ENCODE peak calls at places on chromosome 9, in nine cellular contexts. One of them, this sample, is unnamed.

GRCh38 chr9:108478871-108479332 is 376.9 kb downstream of the ACTL7B start:
- ATAC-seq in body of pancreas: no peak
- ATAC-seq in K562: no peak
- ATAC-seq in HepG2: no peak
- ATAC-seq in heart left ventricle: peak
- ATAC-seq in A549: peak
- ATAC-seq in right lobe of liver: no peak
- ATAC-seq in HCT116: peak
- ATAC-seq in upper lobe of left lung: peak
- ATAC-seq in this sample: peak

GRCh38 chr9:133137451-133138231 is 16.6 kb upstream of the RALGDS start:
- ATAC-seq in body of pancreas: peak
- ATAC-seq in K562: peak
- ATAC-seq in HepG2: no peak
- ATAC-seq in heart left ventricle: peak
- ATAC-seq in A549: no peak
- ATAC-seq in right lobe of liver: no peak
- ATAC-seq in HCT116: no peak
- ATAC-seq in upper lobe of left lung: peak
- ATAC-seq in this sample: no peak

GRCh38 chr9:69760278-69760610 is 433 bp upstream of the PTAR1 start:
- ATAC-seq in body of pancreas: no peak
- ATAC-seq in K562: peak
- ATAC-seq in HepG2: peak
- ATAC-seq in heart left ventricle: peak
- ATAC-seq in A549: peak
- ATAC-seq in right lobe of liver: peak
- ATAC-seq in HCT116: peak
- ATAC-seq in upper lobe of left lung: no peak
- ATAC-seq in this sample: peak

GRCh38 chr9:97934321-97935115 is 3.5 kb downstream of the HEMGN start:
- ATAC-seq in body of pancreas: no peak
- ATAC-seq in K562: peak
- ATAC-seq in HepG2: no peak
- ATAC-seq in heart left ventricle: no peak
- ATAC-seq in A549: peak
- ATAC-seq in right lobe of liver: no peak
- ATAC-seq in HCT116: no peak
- ATAC-seq in upper lobe of left lung: no peak
- ATAC-seq in this sample: no peak

GRCh38 chr9:126611188-126611587 is 2.5 kb upstream of the LMX1B start:
- ATAC-seq in body of pancreas: no peak
- ATAC-seq in K562: peak
- ATAC-seq in HepG2: peak
- ATAC-seq in heart left ventricle: peak
- ATAC-seq in A549: peak
- ATAC-seq in right lobe of liver: peak
- ATAC-seq in HCT116: no peak
- ATAC-seq in upper lobe of left lung: no peak
- ATAC-seq in this sample: no peak

GRCh38 chr9:110192531-110193326 is 15.2 kb downstream of the C9orf152 start:
- ATAC-seq in body of pancreas: peak
- ATAC-seq in K562: no peak
- ATAC-seq in HepG2: no peak
- ATAC-seq in heart left ventricle: peak
- ATAC-seq in A549: no peak
- ATAC-seq in right lobe of liver: no peak
- ATAC-seq in HCT116: no peak
- ATAC-seq in upper lobe of left lung: no peak
- ATAC-seq in this sample: peak

GRCh38 chr9:37328561-37329227 is 93.8 kb upstream of the GRHPR start:
- ATAC-seq in body of pancreas: peak
- ATAC-seq in K562: no peak
- ATAC-seq in HepG2: no peak
- ATAC-seq in heart left ventricle: no peak
- ATAC-seq in A549: no peak
- ATAC-seq in right lobe of liver: no peak
- ATAC-seq in HCT116: no peak
- ATAC-seq in upper lobe of left lung: no peak
- ATAC-seq in this sample: no peak

GRCh38 chr9:90773593-90773992 is 28.0 kb upstream of the SYK start:
- ATAC-seq in body of pancreas: no peak
- ATAC-seq in K562: peak
- ATAC-seq in HepG2: peak
- ATAC-seq in heart left ventricle: peak
- ATAC-seq in A549: peak
- ATAC-seq in right lobe of liver: peak
- ATAC-seq in HCT116: peak
- ATAC-seq in upper lobe of left lung: no peak
- ATAC-seq in this sample: no peak

GRCh38 chr9:567746-568305 is 273.7 kb upstream of the DMRT1 start:
- ATAC-seq in body of pancreas: no peak
- ATAC-seq in K562: no peak
- ATAC-seq in HepG2: no peak
- ATAC-seq in heart left ventricle: no peak
- ATAC-seq in A549: no peak
- ATAC-seq in right lobe of liver: peak
- ATAC-seq in HCT116: no peak
- ATAC-seq in upper lobe of left lung: no peak
- ATAC-seq in this sample: no peak

GRCh38 chr9:133893191-133893994 is 98.7 kb downstream of the VAV2 start:
- ATAC-seq in body of pancreas: no peak
- ATAC-seq in K562: no peak
- ATAC-seq in HepG2: no peak
- ATAC-seq in heart left ventricle: no peak
- ATAC-seq in A549: no peak
- ATAC-seq in right lobe of liver: no peak
- ATAC-seq in HCT116: no peak
- ATAC-seq in upper lobe of left lung: no peak
- ATAC-seq in this sample: no peak

GRCh38 chr9:4366649-4367330 is 66.9 kb upstream of the GLIS3 start:
- ATAC-seq in body of pancreas: peak
- ATAC-seq in K562: peak
- ATAC-seq in HepG2: peak
- ATAC-seq in heart left ventricle: peak
- ATAC-seq in A549: peak
- ATAC-seq in right lobe of liver: peak
- ATAC-seq in HCT116: peak
- ATAC-seq in upper lobe of left lung: no peak
- ATAC-seq in this sample: peak

GRCh38 chr9:129283290-129283691 is 105.2 kb upstream of the IER5L start:
- ATAC-seq in body of pancreas: no peak
- ATAC-seq in K562: no peak
- ATAC-seq in HepG2: no peak
- ATAC-seq in heart left ventricle: peak
- ATAC-seq in A549: no peak
- ATAC-seq in right lobe of liver: peak
- ATAC-seq in HCT116: no peak
- ATAC-seq in upper lobe of left lung: no peak
- ATAC-seq in this sample: no peak

GRCh38 chr9:73962792-73963191 is 534.3 kb upstream of the RORB start:
- ATAC-seq in body of pancreas: no peak
- ATAC-seq in K562: peak
- ATAC-seq in HepG2: no peak
- ATAC-seq in heart left ventricle: no peak
- ATAC-seq in A549: no peak
- ATAC-seq in right lobe of liver: no peak
- ATAC-seq in HCT116: no peak
- ATAC-seq in upper lobe of left lung: no peak
- ATAC-seq in this sample: no peak

GRCh38 chr9:26460624-26461023 is 432.0 kb downstream of the CAAP1 start:
- ATAC-seq in body of pancreas: no peak
- ATAC-seq in K562: no peak
- ATAC-seq in HepG2: no peak
- ATAC-seq in heart left ventricle: no peak
- ATAC-seq in A549: no peak
- ATAC-seq in right lobe of liver: no peak
- ATAC-seq in HCT116: no peak
- ATAC-seq in upper lobe of left lung: no peak
- ATAC-seq in this sample: no peak

GRCh38 chr9:96436063-96436455 is 13.9 kb upstream of the HABP4 start:
- ATAC-seq in body of pancreas: no peak
- ATAC-seq in K562: no peak
- ATAC-seq in HepG2: no peak
- ATAC-seq in heart left ventricle: no peak
- ATAC-seq in A549: peak
- ATAC-seq in right lobe of liver: no peak
- ATAC-seq in HCT116: no peak
- ATAC-seq in upper lobe of left lung: no peak
- ATAC-seq in this sample: no peak

GRCh38 chr9:137656416-137656815 is 37.6 kb downstream of the EHMT1 start:
- ATAC-seq in body of pancreas: no peak
- ATAC-seq in K562: no peak
- ATAC-seq in HepG2: no peak
- ATAC-seq in heart left ventricle: no peak
- ATAC-seq in A549: no peak
- ATAC-seq in right lobe of liver: no peak
- ATAC-seq in HCT116: no peak
- ATAC-seq in upper lobe of left lung: peak
- ATAC-seq in this sample: no peak

GRCh38 chr9:87076825-87077224 is 129.5 kb upstream of the GAS1 start:
- ATAC-seq in body of pancreas: no peak
- ATAC-seq in K562: no peak
- ATAC-seq in HepG2: no peak
- ATAC-seq in heart left ventricle: no peak
- ATAC-seq in A549: no peak
- ATAC-seq in right lobe of liver: no peak
- ATAC-seq in HCT116: no peak
- ATAC-seq in upper lobe of left lung: no peak
- ATAC-seq in this sample: no peak

GRCh38 chr9:136700959-136701664 is 11.3 kb upstream of the DIPK1B start:
- ATAC-seq in body of pancreas: no peak
- ATAC-seq in K562: peak
- ATAC-seq in HepG2: no peak
- ATAC-seq in heart left ventricle: peak
- ATAC-seq in A549: no peak
- ATAC-seq in right lobe of liver: no peak
- ATAC-seq in HCT116: no peak
- ATAC-seq in upper lobe of left lung: peak
- ATAC-seq in this sample: no peak

GRCh38 chr9:129812385-129812784 is 9.4 kb downstream of the TOR1B start:
- ATAC-seq in body of pancreas: no peak
- ATAC-seq in K562: peak
- ATAC-seq in HepG2: no peak
- ATAC-seq in heart left ventricle: no peak
- ATAC-seq in A549: no peak
- ATAC-seq in right lobe of liver: no peak
- ATAC-seq in HCT116: peak
- ATAC-seq in upper lobe of left lung: no peak
- ATAC-seq in this sample: no peak

GRCh38 chr9:7374966-7375650 is 424.5 kb downstream of the DMAC1 start:
- ATAC-seq in body of pancreas: no peak
- ATAC-seq in K562: no peak
- ATAC-seq in HepG2: no peak
- ATAC-seq in heart left ventricle: no peak
- ATAC-seq in A549: no peak
- ATAC-seq in right lobe of liver: no peak
- ATAC-seq in HCT116: no peak
- ATAC-seq in upper lobe of left lung: no peak
- ATAC-seq in this sample: no peak

GRCh38 chr9:134187110-134187531 is 22.8 kb upstream of the RNU6ATAC start:
- ATAC-seq in body of pancreas: no peak
- ATAC-seq in K562: peak
- ATAC-seq in HepG2: no peak
- ATAC-seq in heart left ventricle: no peak
- ATAC-seq in A549: peak
- ATAC-seq in right lobe of liver: peak
- ATAC-seq in HCT116: peak
- ATAC-seq in upper lobe of left lung: no peak
- ATAC-seq in this sample: no peak

GRCh38 chr9:1098551-1098950 is 48.4 kb downstream of the DMRT2 start:
- ATAC-seq in body of pancreas: no peak
- ATAC-seq in K562: no peak
- ATAC-seq in HepG2: no peak
- ATAC-seq in heart left ventricle: no peak
- ATAC-seq in A549: no peak
- ATAC-seq in right lobe of liver: no peak
- ATAC-seq in HCT116: no peak
- ATAC-seq in upper lobe of left lung: no peak
- ATAC-seq in this sample: no peak

GRCh38 chr9:4143951-4144717 is 155.7 kb downstream of the GLIS3 start:
- ATAC-seq in body of pancreas: no peak
- ATAC-seq in K562: no peak
- ATAC-seq in HepG2: peak
- ATAC-seq in heart left ventricle: peak
- ATAC-seq in A549: no peak
- ATAC-seq in right lobe of liver: peak
- ATAC-seq in HCT116: no peak
- ATAC-seq in upper lobe of left lung: no peak
- ATAC-seq in this sample: peak

GRCh38 chr9:76553680-76554079 is 94.7 kb downstream of the GCNT1 start:
- ATAC-seq in body of pancreas: no peak
- ATAC-seq in K562: no peak
- ATAC-seq in HepG2: no peak
- ATAC-seq in heart left ventricle: no peak
- ATAC-seq in A549: no peak
- ATAC-seq in right lobe of liver: no peak
- ATAC-seq in HCT116: no peak
- ATAC-seq in upper lobe of left lung: no peak
- ATAC-seq in this sample: no peak
- H3K27ac ChIP-seq in body of pancreas: no peak
- H3K27ac ChIP-seq in K562: no peak
- H3K27ac ChIP-seq in HepG2: no peak
- H3K27ac ChIP-seq in heart left ventricle: no peak
- H3K27ac ChIP-seq in A549: no peak
- H3K27ac ChIP-seq in right lobe of liver: no peak
- H3K27ac ChIP-seq in HCT116: no peak
- H3K27ac ChIP-seq in upper lobe of left lung: no peak
- H3K27ac ChIP-seq in this sample: no peak

GRCh38 chr9:132042324-132042723 is 37.3 kb downstream of the MED27 start:
- ATAC-seq in body of pancreas: no peak
- ATAC-seq in K562: peak
- ATAC-seq in HepG2: no peak
- ATAC-seq in heart left ventricle: no peak
- ATAC-seq in A549: peak
- ATAC-seq in right lobe of liver: no peak
- ATAC-seq in HCT116: peak
- ATAC-seq in upper lobe of left lung: no peak
- ATAC-seq in this sample: no peak
- TF ChIP-seq CTCF in body of pancreas: no peak
- TF ChIP-seq CTCF in K562: no peak
- TF ChIP-seq CTCF in HepG2: no peak
- TF ChIP-seq CTCF in heart left ventricle: no peak
- TF ChIP-seq CTCF in A549: no peak
- TF ChIP-seq CTCF in right lobe of liver: no peak
- TF ChIP-seq CTCF in HCT116: no peak
- TF ChIP-seq CTCF in upper lobe of left lung: no peak
- TF ChIP-seq CTCF in this sample: no peak

GRCh38 chr9:121075251-121076036 is 689 bp downstream of the CNTRL start:
- ATAC-seq in body of pancreas: no peak
- ATAC-seq in K562: no peak
- ATAC-seq in HepG2: no peak
- ATAC-seq in heart left ventricle: no peak
- ATAC-seq in A549: no peak
- ATAC-seq in right lobe of liver: no peak
- ATAC-seq in HCT116: peak
- ATAC-seq in upper lobe of left lung: peak
- ATAC-seq in this sample: peak
- TF ChIP-seq POLR2A in body of pancreas: no peak
- TF ChIP-seq POLR2A in K562: no peak
- TF ChIP-seq POLR2A in HepG2: no peak
- TF ChIP-seq POLR2A in heart left ventricle: no peak
- TF ChIP-seq POLR2A in A549: no peak
- TF ChIP-seq POLR2A in right lobe of liver: no peak
- TF ChIP-seq POLR2A in HCT116: no peak
- TF ChIP-seq POLR2A in upper lobe of left lung: no peak
- TF ChIP-seq POLR2A in this sample: no peak

GRCh38 chr9:82606071-82606470 is 456.9 kb downstream of the RASEF start:
- ATAC-seq in body of pancreas: no peak
- ATAC-seq in K562: no peak
- ATAC-seq in HepG2: peak
- ATAC-seq in heart left ventricle: no peak
- ATAC-seq in A549: no peak
- ATAC-seq in right lobe of liver: peak
- ATAC-seq in HCT116: no peak
- ATAC-seq in upper lobe of left lung: no peak
- ATAC-seq in this sample: no peak
- H3K27ac ChIP-seq in body of pancreas: peak
- H3K27ac ChIP-seq in K562: no peak
- H3K27ac ChIP-seq in HepG2: peak
- H3K27ac ChIP-seq in heart left ventricle: no peak
- H3K27ac ChIP-seq in A549: no peak
- H3K27ac ChIP-seq in right lobe of liver: peak
- H3K27ac ChIP-seq in HCT116: no peak
- H3K27ac ChIP-seq in upper lobe of left lung: no peak
- H3K27ac ChIP-seq in this sample: no peak

This sample was measured in gastroesophageal sphincter.